ENCODE peak calls at places on chromosomes 6 and 20, in seven cellular contexts. I, R, J, K, Y, Q and B are unnamed samples. For H3K4me1, the result is how much of the 10 kb centered on the place peaks cover.

GRCh38 chr6:56416247-56416646 is 168.9 kb upstream of the COL21A1 start:
- DNase-seq in I (no peak), R (no peak), J (no peak), K (no peak), Y (peak), Q (no peak), B (no peak)

GRCh38 chr6:35804996-35805736 is at the start of gene LHFPL5:
- DNase-seq in I (no peak), R (peak), J (peak), K (peak), Y (no peak), Q (peak), B (peak)

GRCh38 chr6:111803384-111803783 is 69.9 kb downstream of the FYN start:
- DNase-seq in I (no peak), R (no peak), J (no peak), K (no peak), Y (no peak), Q (no peak), B (no peak)

GRCh38 chr20:18513208-18513607 is 5.5 kb downstream of the SEC23B start:
- DNase-seq in I (no peak), R (no peak), J (no peak), K (no peak), Y (no peak), Q (no peak), B (no peak)

GRCh38 chr20:60070791-60071190 is 112.6 kb downstream of the CDH26 start:
- DNase-seq in I (no peak), R (no peak), J (no peak), K (no peak), Y (no peak), Q (no peak), B (no peak)

GRCh38 chr6:14661188-14661587 is 543.6 kb downstream of the CD83 start:
- DNase-seq in I (peak), R (no peak), J (no peak), K (peak), Y (peak), Q (no peak), B (peak)

GRCh38 chr6:135094403-135094821 is 39.8 kb upstream of the HBS1L start:
- DNase-seq in I (no peak), R (no peak), J (no peak), K (no peak), Y (peak), Q (no peak), B (no peak)

GRCh38 chr20:8331740-8332412 is 199.8 kb downstream of the PLCB1 start:
- DNase-seq in I (no peak), R (no peak), J (no peak), K (peak), Y (peak), Q (peak), B (peak)

GRCh38 chr20:2751868-2752630 is 48.4 kb downstream of the CPXM1 start:
- DNase-seq in I (no peak), R (peak), J (no peak), K (no peak), Y (no peak), Q (no peak), B (peak)

GRCh38 chr6:163941471-163941980 is 527.0 kb downstream of the QKI start:
- DNase-seq in I (no peak), R (no peak), J (peak), K (no peak), Y (no peak), Q (no peak), B (no peak)

GRCh38 chr20:9514461-9515210 is at the start of gene LAMP5:
- DNase-seq in I (no peak), R (peak), J (no peak), K (peak), Y (peak), Q (no peak), B (peak)

GRCh38 chr20:56911946-56912345 is 282.8 kb downstream of the TFAP2C start:
- DNase-seq in I (no peak), R (no peak), J (no peak), K (no peak), Y (no peak), Q (no peak), B (no peak)

GRCh38 chr6:116424001-116424400 is 37.2 kb upstream of the CALHM6 start:
- DNase-seq in I (no peak), R (no peak), J (no peak), K (peak), Y (peak), Q (no peak), B (no peak)

GRCh38 chr20:44516491-44516890 is 5.4 kb downstream of the SERINC3 start:
- DNase-seq in I (no peak), R (no peak), J (no peak), K (no peak), Y (no peak), Q (no peak), B (no peak)

GRCh38 chr6:50973464-50973863 is 154.8 kb downstream of the TFAP2B start:
- DNase-seq in I (no peak), R (no peak), J (no peak), K (no peak), Y (no peak), Q (no peak), B (no peak)

GRCh38 chr6:56659721-56660373 is 17.2 kb upstream of the DST start:
- DNase-seq in I (peak), R (no peak), J (no peak), K (no peak), Y (no peak), Q (no peak), B (no peak)

GRCh38 chr6:160031442-160031841 is 62.6 kb downstream of the IGF2R start:
- DNase-seq in I (no peak), R (no peak), J (no peak), K (no peak), Y (peak), Q (no peak), B (no peak)

GRCh38 chr6:28011716-28012115 is 54.7 kb downstream of the OR2B6 start:
- DNase-seq in I (no peak), R (no peak), J (no peak), K (no peak), Y (no peak), Q (no peak), B (peak)

GRCh38 chr6:98116513-98116912 is 717.9 kb upstream of the POU3F2 start:
- DNase-seq in I (no peak), R (no peak), J (no peak), K (no peak), Y (no peak), Q (no peak), B (no peak)

GRCh38 chr6:149454405-149454848 is 30.4 kb downstream of the ZC3H12D start:
- DNase-seq in I (no peak), R (peak), J (peak), K (peak), Y (peak), Q (peak), B (peak)

GRCh38 chr6:1695546-1696494 is 86.1 kb downstream of the FOXC1 start:
- DNase-seq in I (no peak), R (no peak), J (no peak), K (no peak), Y (no peak), Q (no peak), B (peak)

GRCh38 chr6:1774541-1774940 is 164.8 kb downstream of the FOXC1 start:
- DNase-seq in I (no peak), R (no peak), J (no peak), K (no peak), Y (peak), Q (no peak), B (no peak)

GRCh38 chr6:34919651-34920050 is 30.6 kb downstream of the ANKS1A start:
- DNase-seq in I (no peak), R (no peak), J (peak), K (peak), Y (peak), Q (no peak), B (no peak)

GRCh38 chr20:35871311-35871771 is 83.0 kb downstream of the SCAND1 start:
- DNase-seq in I (no peak), R (no peak), J (peak), K (peak), Y (peak), Q (peak), B (peak)

GRCh38 chr6:168703970-168704369 is 263.0 kb downstream of the SMOC2 start:
- DNase-seq in I (no peak), R (no peak), J (no peak), K (no peak), Y (no peak), Q (no peak), B (no peak)

GRCh38 chr20:60694763-60695162 is 557.3 kb upstream of the CDH4 start:
- DNase-seq in I (no peak), R (no peak), J (no peak), K (no peak), Y (peak), Q (no peak), B (no peak)

GRCh38 chr20:44489931-44490330 is 14.3 kb downstream of the TTPAL start:
- DNase-seq in I (peak), R (no peak), J (no peak), K (no peak), Y (no peak), Q (no peak), B (no peak)

GRCh38 chr6:111712398-111712797 is 106.7 kb upstream of the TRAF3IP2 start:
- DNase-seq in I (no peak), R (no peak), J (no peak), K (peak), Y (peak), Q (no peak), B (no peak)

GRCh38 chr6:129644567-129645015 is 65.4 kb downstream of the ARHGAP18 start:
- DNase-seq in I (no peak), R (no peak), J (no peak), K (peak), Y (peak), Q (no peak), B (no peak)

GRCh38 chr6:129643968-129644367 is 66.0 kb downstream of the ARHGAP18 start:
- DNase-seq in I (no peak), R (no peak), J (no peak), K (no peak), Y (no peak), Q (no peak), B (no peak)

GRCh38 chr6:129645371-129646139 is 64.4 kb downstream of the ARHGAP18 start:
- DNase-seq in I (no peak), R (no peak), J (no peak), K (no peak), Y (no peak), Q (no peak), B (no peak)

GRCh38 chr6:129641344-129641743 is 68.6 kb downstream of the ARHGAP18 start:
- DNase-seq in I (no peak), R (no peak), J (no peak), K (peak), Y (peak), Q (no peak), B (no peak)

DNA sequence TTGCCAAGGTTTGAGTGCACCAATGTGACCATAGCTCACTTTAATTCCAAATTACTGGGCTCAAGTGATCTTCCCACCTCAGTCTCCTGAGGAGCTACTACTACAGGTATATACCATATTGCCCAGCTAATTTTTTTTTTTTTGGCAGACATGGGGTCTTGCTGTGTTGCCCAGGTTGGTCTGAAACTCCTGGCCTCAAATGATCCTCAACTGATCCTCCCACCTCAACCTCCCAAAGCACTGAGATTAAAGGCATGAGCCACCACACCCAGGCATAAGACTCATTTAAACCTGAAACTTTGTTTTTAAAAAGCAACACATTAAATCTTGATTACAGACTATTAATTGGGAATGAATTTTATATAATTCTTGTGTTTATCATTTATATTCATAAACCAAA is 67.7 kb downstream of the ARHGAP18 start:
- DNase-seq in I (no peak), R (no peak), J (no peak), K (no peak), Y (no peak), Q (no peak), B (no peak)
- H3K4me1 ChIP-seq in I (under half), R (half or more), J (half or more), K (under half), Y (under half), Q (half or more), B (under half)

GRCh38 chr6:136752554-136752953 is 39.7 kb downstream of the MAP3K5 start:
- DNase-seq in I (no peak), R (peak), J (no peak), K (no peak), Y (no peak), Q (no peak), B (no peak)

GRCh38 chr6:136753624-136754023 is 38.7 kb downstream of the MAP3K5 start:
- DNase-seq in I (no peak), R (no peak), J (no peak), K (no peak), Y (no peak), Q (no peak), B (no peak)

GRCh38 chr6:136751991-136752390 is 40.3 kb downstream of the MAP3K5 start:
- DNase-seq in I (no peak), R (no peak), J (no peak), K (no peak), Y (no peak), Q (no peak), B (no peak)

GRCh38 chr6:136750821-136751220 is 41.5 kb downstream of the MAP3K5 start:
- DNase-seq in I (no peak), R (no peak), J (no peak), K (no peak), Y (no peak), Q (no peak), B (no peak)

GRCh38 chr6:136751478-136751956 is 40.8 kb downstream of the MAP3K5 start:
- DNase-seq in I (peak), R (no peak), J (no peak), K (no peak), Y (peak), Q (no peak), B (no peak)
- H3K4me3 ChIP-seq in I (peak), R (no peak), J (no peak), K (no peak), Y (no peak), Q (no peak), B (no peak)

GRCh38 chr6:30687659-30688431 is 1.4 kb upstream of the PPP1R18 start:
- DNase-seq in I (no peak), R (no peak), J (peak), K (peak), Y (peak), Q (no peak), B (no peak)
- H3K4me1 ChIP-seq in I (under half), R (half or more), J (half or more), K (under half), Y (under half), Q (under half), B (under half)

GRCh38 chr6:48664850-48665249 is 553.9 kb upstream of the PTCHD4 start:
- DNase-seq in I (no peak), R (no peak), J (no peak), K (no peak), Y (peak), Q (no peak), B (no peak)

DNA sequence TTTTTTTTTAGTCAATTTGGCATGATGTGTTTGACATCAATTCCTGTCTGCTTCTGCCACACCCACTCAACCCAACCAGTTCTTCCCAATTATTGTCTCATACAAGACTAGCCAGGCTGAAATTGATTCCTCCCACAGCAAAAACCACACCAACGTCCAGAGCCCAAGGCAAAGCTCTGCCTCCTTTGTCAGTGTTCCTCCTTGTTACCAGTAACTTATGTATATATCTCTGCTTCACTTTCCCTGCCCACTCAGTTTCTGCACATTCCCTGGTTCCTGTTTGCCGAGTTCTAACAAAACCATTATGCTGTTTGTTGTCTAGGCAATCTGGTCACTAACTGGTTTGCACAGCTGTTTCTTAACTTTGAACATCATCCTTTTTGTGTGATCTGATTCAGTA is 547.9 kb upstream of the PTCHD4 start:
- DNase-seq in I (no peak), R (no peak), J (no peak), K (no peak), Y (no peak), Q (no peak), B (no peak)
- H3K4me3 ChIP-seq in I (no peak), R (no peak), J (no peak), K (no peak), Y (no peak), Q (no peak), B (no peak)

GRCh38 chr20:49568491-49569151 is 684 bp upstream of the PTGIS start:
- DNase-seq in I (no peak), R (no peak), J (no peak), K (no peak), Y (no peak), Q (no peak), B (no peak)

GRCh38 chr20:49570161-49570827 is 2.4 kb upstream of the PTGIS start:
- DNase-seq in I (no peak), R (no peak), J (no peak), K (no peak), Y (no peak), Q (no peak), B (no peak)

GRCh38 chr20:49570828-49571552 is 3.1 kb upstream of the PTGIS start:
- DNase-seq in I (no peak), R (no peak), J (no peak), K (no peak), Y (peak), Q (no peak), B (no peak)

GRCh38 chr20:49567421-49568256 is at the start of gene PTGIS:
- DNase-seq in I (no peak), R (no peak), J (no peak), K (peak), Y (no peak), Q (no peak), B (no peak)

DNA sequence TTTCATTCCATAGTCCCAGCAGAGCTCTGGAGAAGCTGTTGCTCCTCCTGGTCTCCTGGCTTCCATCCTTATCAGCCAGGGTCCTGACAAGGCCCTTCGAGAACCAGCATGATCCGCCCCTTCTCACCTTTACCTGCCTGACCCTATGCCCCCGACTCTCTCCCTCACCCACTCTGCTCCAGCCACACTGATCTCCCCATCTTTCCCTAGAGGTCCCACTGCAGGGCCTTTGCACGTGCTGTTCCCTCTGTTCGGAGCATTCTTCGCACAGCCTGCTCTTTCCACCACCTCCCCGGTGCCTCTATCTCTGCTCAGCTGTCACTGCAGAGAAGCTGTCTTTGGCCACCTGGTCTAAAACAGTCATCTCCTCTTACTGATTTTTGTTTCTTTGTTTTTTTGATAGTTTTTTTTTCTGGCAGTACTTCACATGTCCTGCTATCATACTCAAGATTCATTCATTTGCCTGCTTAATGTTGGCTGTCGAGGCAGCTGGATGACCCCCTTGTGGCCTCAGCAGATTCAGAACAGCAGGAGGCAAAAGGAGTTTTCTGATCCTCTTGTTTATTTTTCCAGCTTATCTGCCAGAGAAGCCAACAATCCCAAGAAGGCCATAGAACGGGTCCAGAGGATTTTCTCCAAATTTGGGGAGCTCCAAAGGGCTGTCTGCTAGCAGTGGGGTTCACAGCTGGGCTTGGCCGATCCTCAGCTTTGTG is 1.6 kb upstream of the PTGIS start:
- DNase-seq in I (no peak), R (no peak), J (no peak), K (no peak), Y (peak), Q (no peak), B (no peak)
- H3K4me1 ChIP-seq in I (under half), R (under half), J (under half), K (under half), Y (under half), Q (under half), B (under half)

GRCh38 chr6:170597278-170597677 is 12.8 kb upstream of the PDCD2 start:
- DNase-seq in I (no peak), R (no peak), J (no peak), K (no peak), Y (no peak), Q (no peak), B (no peak)
- H3K4me3 ChIP-seq in I (no peak), R (no peak), J (no peak), K (no peak), Y (no peak), Q (no peak), B (no peak)

DNA sequence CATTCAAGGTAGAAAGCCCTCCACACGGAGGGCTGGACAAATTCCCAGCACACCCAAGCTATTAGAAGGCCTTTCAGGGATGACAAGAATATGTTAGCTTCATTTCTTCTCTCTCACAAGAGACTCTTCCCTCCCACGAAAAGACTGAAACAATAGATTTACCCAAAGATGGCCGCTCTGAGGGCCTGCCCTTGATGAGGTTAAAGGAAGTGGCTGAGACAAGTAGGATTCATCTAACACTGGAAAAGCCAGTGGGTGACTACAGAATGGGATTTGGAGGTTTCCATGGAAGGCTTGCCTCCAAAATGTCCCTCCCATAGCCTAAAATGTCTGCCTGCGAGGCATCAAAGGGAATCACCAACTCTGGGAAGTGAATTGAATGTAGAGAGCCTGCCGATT is 277.6 kb downstream of the CLIC5 start:
- DNase-seq in I (no peak), R (no peak), J (no peak), K (no peak), Y (no peak), Q (no peak), B (peak)
- H3K4me1 ChIP-seq in I (under half), R (under half), J (under half), K (under half), Y (under half), Q (under half), B (under half)

GRCh38 chr20:48583801-48584200 is 244.0 kb downstream of the PREX1 start:
- DNase-seq in I (no peak), R (peak), J (no peak), K (no peak), Y (no peak), Q (no peak), B (no peak)
- H3K4me3 ChIP-seq in I (no peak), R (no peak), J (no peak), K (peak), Y (no peak), Q (no peak), B (no peak)

GRCh38 chr6:166761801-166762200 is 134.8 kb upstream of the RPS6KA2 start:
- DNase-seq in I (no peak), R (no peak), J (no peak), K (no peak), Y (no peak), Q (peak), B (no peak)
- H3K4me1 ChIP-seq in I (under half), R (under half), J (under half), K (under half), Y (under half), Q (under half), B (under half)